ENCODE peak calls at places on chromosomes 11 and 22, in six cellular contexts. D is AG04450, F is left ventricle myocardium inferior, Z is adrenal gland, G is cardiac muscle cell, N is pancreas. I is an unnamed sample.

GRCh38 chr22:47633111-47633510 is 870.7 kb downstream of the TBC1D22A start:
- DNase-seq in D (no peak), F (no peak), Z (no peak), G (no peak), N (no peak), I (no peak)

GRCh38 chr22:46655861-46656608 is 35.8 kb downstream of the GRAMD4 start:
- DNase-seq in D (no peak), F (no peak), Z (no peak), G (no peak), N (no peak), I (no peak)

GRCh38 chr11:91296628-91297027 is 928.0 kb upstream of the FAT3 start:
- DNase-seq in D (peak), F (no peak), Z (no peak), G (no peak), N (no peak), I (no peak)

GRCh38 chr11:117923275-117923674 is 5.9 kb downstream of the TMPRSS13 start:
- DNase-seq in D (no peak), F (no peak), Z (no peak), G (no peak), N (no peak), I (no peak)

GRCh38 chr11:61701298-61701993 is 21.3 kb downstream of the DAGLA start:
- DNase-seq in D (no peak), F (no peak), Z (no peak), G (no peak), N (no peak), I (no peak)

GRCh38 chr11:16669799-16670415 is 68.5 kb upstream of the C11orf58 start:
- DNase-seq in D (no peak), F (no peak), Z (no peak), G (peak), N (no peak), I (no peak)

GRCh38 chr22:27438271-27438980 is 363.1 kb downstream of the MN1 start:
- DNase-seq in D (no peak), F (no peak), Z (peak), G (peak), N (peak), I (peak)

GRCh38 chr22:50530280-50530856 is 556 bp upstream of the TYMP start:
- DNase-seq in D (no peak), F (peak), Z (peak), G (peak), N (peak), I (peak)

GRCh38 chr22:35140879-35141745 is 75.2 kb downstream of the ISX start:
- DNase-seq in D (no peak), F (no peak), Z (no peak), G (no peak), N (no peak), I (no peak)

GRCh38 chr11:59135648-59136461 is 6.8 kb upstream of the FAM111A start:
- DNase-seq in D (peak), F (peak), Z (peak), G (peak), N (peak), I (peak)

GRCh38 chr11:41461057-41461681 is 1.7 kb upstream of the LRRC4C start:
- DNase-seq in D (no peak), F (no peak), Z (no peak), G (peak), N (no peak), I (no peak)

GRCh38 chr11:106177311-106177710 is 99.8 kb downstream of the AASDHPPT start:
- DNase-seq in D (no peak), F (no peak), Z (no peak), G (no peak), N (peak), I (no peak)

GRCh38 chr11:48052183-48053040 is 72.1 kb downstream of the PTPRJ start:
- DNase-seq in D (peak), F (no peak), Z (no peak), G (peak), N (peak), I (no peak)

GRCh38 chr11:86781546-86781945 is 18.8 kb upstream of the PRSS23 start:
- DNase-seq in D (no peak), F (no peak), Z (no peak), G (no peak), N (no peak), I (no peak)

GRCh38 chr11:112223125-112223524 is 3.1 kb upstream of the PTS start:
- DNase-seq in D (no peak), F (no peak), Z (no peak), G (no peak), N (no peak), I (no peak)

GRCh38 chr11:84719935-84720577 is 907.1 kb downstream of the DLG2 start:
- DNase-seq in D (no peak), F (peak), Z (peak), G (no peak), N (peak), I (peak)

GRCh38 chr11:11464555-11464954 is 111.5 kb upstream of the CSNK2A3 start:
- DNase-seq in D (no peak), F (no peak), Z (no peak), G (peak), N (no peak), I (no peak)

GRCh38 chr11:44319552-44320288 is 9.8 kb upstream of the ALX4 start:
- DNase-seq in D (no peak), F (no peak), Z (no peak), G (no peak), N (no peak), I (no peak)

GRCh38 chr11:96486890-96487633 is 97.2 kb downstream of the JRKL start:
- DNase-seq in D (no peak), F (no peak), Z (peak), G (peak), N (peak), I (no peak)

GRCh38 chr22:26033071-26033470 is 136.2 kb upstream of the SEZ6L start:
- DNase-seq in D (no peak), F (no peak), Z (no peak), G (no peak), N (no peak), I (no peak)

GRCh38 chr22:31148953-31149627 is 8.8 kb upstream of the PLA2G3 start:
- DNase-seq in D (peak), F (peak), Z (peak), G (peak), N (peak), I (peak)

GRCh38 chr22:46070215-46070721 is 80.1 kb upstream of the PPARA start:
- DNase-seq in D (no peak), F (peak), Z (peak), G (peak), N (peak), I (peak)

GRCh38 chr11:4826425-4826824 is 5.3 kb downstream of the OR51F2 start:
- DNase-seq in D (no peak), F (no peak), Z (no peak), G (no peak), N (no peak), I (no peak)

GRCh38 chr11:77411717-77412441 is 62.0 kb downstream of the PAK1 start:
- DNase-seq in D (peak), F (peak), Z (peak), G (peak), N (peak), I (peak)

GRCh38 chr11:66106786-66107599 is 36.9 kb downstream of the PACS1 start:
- DNase-seq in D (no peak), F (no peak), Z (no peak), G (no peak), N (no peak), I (no peak)

GRCh38 chr11:46917109-46918086 is 952 bp downstream of the LRP4 start:
- DNase-seq in D (no peak), F (no peak), Z (no peak), G (no peak), N (no peak), I (no peak)

GRCh38 chr11:130156108-130157022 is 3.2 kb upstream of the ST14 start:
- DNase-seq in D (no peak), F (no peak), Z (peak), G (peak), N (no peak), I (no peak)

GRCh38 chr22:36352775-36353507 is 34.8 kb downstream of the MYH9 start:
- DNase-seq in D (peak), F (peak), Z (peak), G (peak), N (peak), I (peak)

GRCh38 chr11:131762346-131763110 is 392.1 kb downstream of the NTM start:
- DNase-seq in D (no peak), F (no peak), Z (no peak), G (no peak), N (no peak), I (no peak)

GRCh38 chr22:50672471-50673230 is at the start of gene SHANK3:
- DNase-seq in D (no peak), F (peak), Z (peak), G (peak), N (no peak), I (peak)

GRCh38 chr11:118572075-118572913 is at the start of gene ARCN1:
- DNase-seq in D (no peak), F (peak), Z (peak), G (peak), N (peak), I (peak)

GRCh38 chr11:44563716-44564115 is 1.7 kb upstream of the CD82 start:
- DNase-seq in D (peak), F (no peak), Z (no peak), G (no peak), N (no peak), I (no peak)

GRCh38 chr11:118341749-118342489 is 586 bp downstream of the CD3D start:
- DNase-seq in D (no peak), F (no peak), Z (no peak), G (no peak), N (no peak), I (no peak)

GRCh38 chr11:7348432-7349298 is 97.0 kb downstream of the SYT9 start:
- DNase-seq in D (no peak), F (no peak), Z (no peak), G (peak), N (no peak), I (peak)

GRCh38 chr22:24067587-24068376 is 56.7 kb downstream of the CABIN1 start:
- DNase-seq in D (no peak), F (no peak), Z (no peak), G (no peak), N (peak), I (no peak)

GRCh38 chr11:29782447-29782846 is 234.4 kb downstream of the KCNA4 start:
- DNase-seq in D (no peak), F (no peak), Z (peak), G (no peak), N (no peak), I (no peak)

GRCh38 chr11:131629925-131630324 is 259.5 kb downstream of the NTM start:
- DNase-seq in D (no peak), F (no peak), Z (no peak), G (no peak), N (no peak), I (no peak)

GRCh38 chr22:17792289-17792688 is 18.0 kb upstream of the BID start:
- DNase-seq in D (no peak), F (no peak), Z (no peak), G (no peak), N (no peak), I (no peak)
- TF ChIP-seq CTCF in D (no peak), F (no peak), Z (no peak), G (no peak), N (no peak), I (no peak)

GRCh38 chr11:134800826-134801225 is 388.8 kb upstream of the B3GAT1 start:
- DNase-seq in D (no peak), F (no peak), Z (no peak), G (no peak), N (no peak), I (no peak)

GRCh38 chr11:134801526-134801925 is 389.5 kb upstream of the B3GAT1 start:
- DNase-seq in D (no peak), F (no peak), Z (no peak), G (no peak), N (no peak), I (no peak)

GRCh38 chr11:134800130-134800529 is 388.1 kb upstream of the B3GAT1 start:
- DNase-seq in D (no peak), F (no peak), Z (no peak), G (no peak), N (no peak), I (no peak)

GRCh38 chr11:134802116-134802515 is 390.1 kb upstream of the B3GAT1 start:
- DNase-seq in D (no peak), F (no peak), Z (no peak), G (no peak), N (no peak), I (no peak)

GRCh38 chr11:134802598-134802997 is 390.6 kb upstream of the B3GAT1 start:
- DNase-seq in D (no peak), F (no peak), Z (no peak), G (no peak), N (no peak), I (no peak)
- H3K27ac ChIP-seq in D (no peak), F (no peak), Z (no peak), G (no peak), N (no peak), I (no peak)

GRCh38 chr22:19178065-19178658 is 374 bp downstream of the SLC25A1 start:
- DNase-seq in D (no peak), F (peak), Z (peak), G (no peak), N (peak), I (no peak)

GRCh38 chr22:19180234-19180633 is 1.7 kb upstream of the SLC25A1 start:
- DNase-seq in D (no peak), F (no peak), Z (no peak), G (no peak), N (no peak), I (no peak)

GRCh38 chr22:19178659-19179471 is at the start of gene SLC25A1:
- DNase-seq in D (peak), F (peak), Z (peak), G (peak), N (peak), I (peak)

GRCh38 chr22:19180740-19181410 is 2.3 kb upstream of the SLC25A1 start:
- DNase-seq in D (no peak), F (no peak), Z (no peak), G (no peak), N (no peak), I (no peak)

DNA sequence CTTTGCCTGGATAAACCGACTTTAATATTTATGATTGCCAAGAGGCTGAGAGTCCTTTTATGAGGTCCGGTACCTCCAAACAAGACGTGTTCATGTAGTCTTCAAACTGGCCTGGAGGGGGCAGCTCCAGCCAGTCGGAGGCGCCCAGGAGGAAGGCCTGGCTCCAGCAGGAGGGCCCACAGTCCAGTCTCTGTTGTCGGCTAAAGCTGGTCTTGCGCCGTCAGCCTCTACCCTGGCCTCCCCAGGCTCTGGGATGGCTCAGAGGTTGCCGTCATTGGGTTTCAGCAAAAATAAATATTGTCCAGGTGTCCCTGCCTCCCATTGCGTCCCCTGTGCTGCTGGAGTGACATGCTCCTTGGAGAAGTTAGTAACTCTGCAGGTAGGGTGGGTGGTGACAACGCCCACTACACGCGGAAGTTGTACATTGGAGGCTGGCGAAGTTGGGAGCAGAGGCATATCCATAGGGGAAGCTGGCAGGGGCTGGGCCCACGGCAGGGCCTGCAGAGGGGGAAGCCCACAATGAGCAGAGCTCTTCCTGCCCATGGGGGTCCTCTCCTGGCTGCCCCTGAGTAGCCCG is 1.0 kb upstream of the SLC25A1 start:
- DNase-seq in D (peak), F (peak), Z (peak), G (peak), N (peak), I (peak)
- TF ChIP-seq CTCF in D (peak), F (peak), Z (peak), G (peak), N (peak), I (peak)

DNA sequence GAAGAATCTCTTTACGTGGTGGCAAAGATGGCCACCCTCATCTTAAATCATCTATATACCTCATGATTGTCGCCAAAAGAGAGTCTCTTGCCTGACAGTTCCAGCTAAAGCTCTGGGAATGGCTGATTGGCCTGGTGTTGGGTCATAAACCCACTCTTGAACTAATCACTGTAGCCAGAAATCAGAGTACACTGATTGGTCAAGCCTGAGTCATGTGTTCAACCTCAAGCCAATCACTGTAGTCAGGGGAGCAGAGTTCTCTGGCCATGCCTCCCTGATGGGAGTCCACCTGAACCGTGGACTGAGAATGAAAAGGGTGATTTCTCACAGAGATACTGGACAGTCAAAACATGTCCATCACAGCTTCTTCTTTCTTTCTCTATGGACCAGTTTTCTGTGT is 45.8 kb downstream of the RCN1 start:
- DNase-seq in D (no peak), F (no peak), Z (no peak), G (no peak), N (no peak), I (no peak)
- H3K27ac ChIP-seq in D (peak), F (no peak), Z (no peak), G (no peak), N (no peak), I (no peak)

GRCh38 chr11:94036096-94036495 is 14.9 kb downstream of the HEPHL1 start:
- DNase-seq in D (no peak), F (no peak), Z (no peak), G (no peak), N (no peak), I (no peak)
- TF ChIP-seq CTCF in D (no peak), F (no peak), Z (no peak), G (no peak), N (no peak), I (no peak)

GRCh38 chr22:29702931-29703594 is 16.7 kb upstream of the CABP7 start:
- DNase-seq in D (no peak), F (peak), Z (no peak), G (no peak), N (no peak), I (no peak)
- H3K27ac ChIP-seq in D (no peak), F (no peak), Z (no peak), G (no peak), N (no peak), I (no peak)

GRCh38 chr11:63448646-63449045 is 42.3 kb downstream of the PLAAT5 start:
- DNase-seq in D (no peak), F (no peak), Z (no peak), G (no peak), N (no peak), I (no peak)

GRCh38 chr11:63445720-63446119 is 45.2 kb downstream of the PLAAT5 start:
- DNase-seq in D (no peak), F (no peak), Z (no peak), G (peak), N (no peak), I (no peak)

GRCh38 chr11:63443714-63444113 is 47.3 kb downstream of the PLAAT5 start:
- DNase-seq in D (no peak), F (no peak), Z (no peak), G (no peak), N (no peak), I (no peak)

DNA sequence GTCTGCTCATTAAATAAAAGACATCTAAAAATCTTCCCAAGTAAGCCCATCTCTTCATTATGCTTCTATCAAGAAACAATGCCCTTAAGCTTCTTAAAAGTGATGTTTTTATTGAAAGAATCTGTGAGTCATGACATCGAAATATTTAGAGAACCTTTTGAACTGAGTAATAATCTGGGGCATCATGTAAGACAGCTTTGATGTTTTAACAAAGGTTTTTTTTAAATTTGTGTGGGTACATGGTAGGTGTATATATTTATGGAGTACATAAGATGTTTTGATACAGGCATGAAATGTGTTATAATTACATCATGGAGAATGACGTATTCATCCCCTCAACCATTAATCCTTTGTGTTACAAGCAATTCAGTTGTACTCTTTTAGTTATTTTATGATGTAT is 46.8 kb downstream of the PLAAT5 start:
- DNase-seq in D (no peak), F (no peak), Z (no peak), G (no peak), N (no peak), I (no peak)
- TF ChIP-seq CTCF in D (no peak), F (no peak), Z (no peak), G (no peak), N (no peak), I (no peak)

I was measured in heart right ventricle.